ENCODE peak calls at places on chromosomes 13 and 19, in eight cellular contexts. D is CD4-positive, alpha-beta T cell; P is neural progenitor cell; K is B cell; B is fibroblast of lung; T is heart left ventricle; C is HFFc6; G is omental fat pad. U is an unnamed sample.

GRCh38 chr13:99982741-99983400 is 1.3 kb downstream of the ZIC2 start:
- DNase-seq in D (no peak), P (peak; percentile 21), K (no peak), B (no peak), T (no peak), C (no peak), G (no peak), U (no peak)

GRCh38 chr19:48444129-48444932 is 1.5 kb upstream of the GRWD1 start:
- DNase-seq in D (no peak), P (no peak), K (no peak), B (no peak), T (no peak), C (no peak), G (no peak), U (no peak)

GRCh38 chr19:51548213-51548651 is 16.8 kb upstream of the SIGLEC6 start:
- DNase-seq in D (no peak), P (no peak), K (peak; percentile 33), B (no peak), T (no peak), C (no peak), G (no peak), U (no peak)

GRCh38 chr13:104246955-104247354 is 1180.7 kb upstream of the SLC10A2 start:
- DNase-seq in D (no peak), P (no peak), K (no peak), B (no peak), T (no peak), C (no peak), G (no peak), U (no peak)

GRCh38 chr13:60851378-60851777 is 454.4 kb downstream of the TDRD3 start:
- DNase-seq in D (no peak), P (no peak), K (no peak), B (no peak), T (no peak), C (no peak), G (no peak), U (no peak)

GRCh38 chr19:45472557-45473365 is 5.0 kb downstream of the FOSB start:
- DNase-seq in D (no peak), P (peak; percentile 32), K (peak; percentile 81), B (no peak), T (no peak), C (no peak), G (no peak), U (peak; percentile 58)

GRCh38 chr19:56942749-56943148 is 102.2 kb upstream of the PEG3 start:
- DNase-seq in D (no peak), P (peak; percentile 25), K (peak; percentile 27), B (no peak), T (peak; percentile 79), C (no peak), G (no peak), U (no peak)

GRCh38 chr19:53394522-53394973 is 401 bp upstream of the ZNF765 start:
- DNase-seq in D (no peak), P (peak; percentile 81), K (no peak), B (no peak), T (peak; percentile 82), C (no peak), G (peak; percentile 24), U (no peak)

GRCh38 chr13:83883061-83883523 is 818 bp upstream of the SLITRK1 start:
- DNase-seq in D (no peak), P (peak; percentile 58), K (no peak), B (no peak), T (no peak), C (no peak), G (no peak), U (no peak)

GRCh38 chr13:40438022-40438692 is 228.3 kb downstream of the FOXO1 start:
- DNase-seq in D (no peak), P (no peak), K (no peak), B (no peak), T (no peak), C (no peak), G (no peak), U (no peak)

GRCh38 chr13:75357576-75358295 is 124.2 kb downstream of the TBC1D4 start:
- DNase-seq in D (peak; percentile 32), P (peak; percentile 77), K (peak; percentile 49), B (peak; percentile 68), T (no peak), C (peak; percentile 42), G (no peak), U (no peak)

GRCh38 chr13:53151692-53152421 is 123.2 kb downstream of the OLFM4 start:
- DNase-seq in D (no peak), P (peak; percentile 87), K (peak; percentile 22), B (peak; percentile 42), T (no peak), C (no peak), G (no peak), U (no peak)

GRCh38 chr13:30110301-30111070 is 196.9 kb downstream of the KATNAL1 start:
- DNase-seq in D (no peak), P (no peak), K (no peak), B (no peak), T (no peak), C (no peak), G (no peak), U (no peak)

GRCh38 chr19:19403373-19403901 is 2.0 kb upstream of the GATAD2A start:
- DNase-seq in D (no peak), P (no peak), K (no peak), B (peak; percentile 31), T (no peak), C (peak; percentile 37), G (no peak), U (peak; percentile 87)

GRCh38 chr19:19402656-19403372 is 2.7 kb upstream of the GATAD2A start:
- DNase-seq in D (no peak), P (no peak), K (no peak), B (peak; percentile 46), T (no peak), C (no peak), G (no peak), U (no peak)

GRCh38 chr19:19405919-19406877 is 723 bp downstream of the GATAD2A start:
- DNase-seq in D (no peak), P (peak; percentile 80), K (peak; percentile 70), B (peak; percentile 74), T (peak; percentile 75), C (peak; percentile 30), G (no peak), U (no peak)

GRCh38 chr19:19406878-19407639 is 1.6 kb downstream of the GATAD2A start:
- DNase-seq in D (peak; percentile 48), P (peak; percentile 28), K (peak; percentile 53), B (peak; percentile 55), T (no peak), C (peak; percentile 70), G (no peak), U (no peak)

DNA sequence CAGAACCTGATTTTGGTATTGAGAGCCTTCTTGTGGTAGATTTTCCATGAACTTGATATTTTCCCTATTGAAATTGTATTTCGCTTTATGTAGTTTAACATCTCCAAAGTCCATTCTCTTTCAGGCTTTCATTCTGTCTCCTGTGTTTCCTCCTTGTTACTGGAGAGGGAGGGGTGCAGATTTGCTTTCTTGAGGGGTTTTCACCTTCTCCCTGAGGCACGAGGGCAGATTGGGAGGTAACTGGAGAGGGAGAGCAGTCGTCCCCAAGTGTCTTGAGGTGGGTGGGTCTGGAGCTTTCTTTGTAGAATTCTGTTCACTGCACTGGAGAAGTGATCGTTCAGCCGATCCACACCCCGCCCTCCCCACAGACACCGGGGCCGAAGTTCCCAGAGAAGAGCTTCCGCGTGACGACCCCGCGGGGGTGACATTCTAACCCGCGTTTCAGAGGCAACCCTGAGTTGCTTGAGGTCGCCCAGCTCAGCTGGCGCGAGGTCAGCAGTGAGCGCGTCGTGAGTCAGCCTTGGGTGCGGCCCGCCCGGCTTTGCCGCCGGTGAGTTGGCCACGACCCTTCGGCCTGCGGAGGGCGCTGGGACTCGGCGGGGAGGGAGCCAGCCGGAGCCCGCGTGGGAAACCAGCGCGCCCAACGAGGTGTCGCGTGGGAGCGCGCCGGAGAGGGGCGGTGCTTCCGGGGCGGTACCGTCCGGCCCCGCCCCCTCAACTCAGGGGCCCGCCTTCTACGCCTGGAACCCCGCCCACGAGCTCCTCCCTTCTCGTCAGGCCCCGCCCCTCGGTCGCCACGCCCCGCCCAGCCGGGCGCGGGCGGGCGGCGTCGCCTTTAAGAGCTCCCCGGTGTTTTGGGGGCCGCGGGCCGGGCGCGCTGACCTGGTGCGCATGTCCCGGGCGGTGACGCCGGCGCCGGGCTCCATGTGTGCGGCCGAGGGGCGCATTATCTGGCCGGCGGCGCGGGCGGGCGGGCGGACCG is at the start of gene GATAD2A:
- DNase-seq in D (peak; percentile 84), P (peak; percentile 96), K (peak; percentile 98), B (peak; percentile 93), T (peak; percentile 98), C (peak; percentile 90), G (peak; percentile 84), U (peak; percentile 98)
- TF ChIP-seq CTCF in D (peak; percentile 49), P (peak; percentile 26), K (peak; percentile 38), B (no peak), T (peak; percentile 71), C (peak; percentile 71), G (no peak), U (peak; percentile 14)

DNA sequence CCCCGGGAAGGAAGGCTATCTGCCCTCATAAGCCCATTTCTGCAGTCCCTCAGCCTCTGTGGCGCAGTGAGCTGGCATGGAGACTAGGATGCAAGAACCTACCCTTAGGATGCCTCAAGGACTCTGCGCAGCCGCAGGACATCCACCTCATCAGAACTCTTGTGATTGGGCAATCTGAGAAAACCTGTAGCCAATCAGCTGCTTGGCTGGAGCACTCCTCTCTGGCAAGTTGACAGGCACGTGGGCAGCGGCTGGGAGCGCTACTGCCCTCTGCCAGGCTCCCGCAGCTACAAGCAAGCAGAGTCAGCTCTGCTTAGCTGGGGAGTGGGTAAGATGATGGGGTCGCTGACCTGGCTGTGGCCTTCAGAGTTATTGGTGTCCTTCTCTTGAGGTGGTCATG is 1.5 kb upstream of the ECSIT start:
- DNase-seq in D (no peak), P (peak; percentile 89), K (no peak), B (peak; percentile 84), T (peak; percentile 80), C (peak; percentile 37), G (no peak), U (peak; percentile 62)
- TF ChIP-seq CTCF in D (no peak), P (peak; percentile 46), K (no peak), B (peak; percentile 32), T (peak; percentile 49), C (no peak), G (no peak), U (no peak)

GRCh38 chr19:29677001-29677781 is 11.9 kb downstream of the PLEKHF1 start:
- DNase-seq in D (no peak), P (no peak), K (no peak), B (no peak), T (no peak), C (no peak), G (no peak), U (no peak)
- TF ChIP-seq CTCF in D (no peak), P (no peak), K (no peak), B (no peak), T (no peak), C (peak; percentile 14), G (no peak), U (no peak)

GRCh38 chr19:38361633-38362075 is 12.7 kb upstream of the PSMD8 start:
- DNase-seq in D (peak; percentile 32), P (peak; percentile 97), K (peak; percentile 76), B (peak; percentile 61), T (peak; percentile 87), C (peak; percentile 43), G (no peak), U (peak; percentile 57)
- TF ChIP-seq CTCF in D (no peak), P (peak; percentile 31), K (peak; percentile 16), B (no peak), T (no peak), C (no peak), G (no peak), U (no peak)